ENCODE peak calls at places on chromosomes 3 and 15, in eight cellular contexts. H is lower lobe of right lung; G is transverse colon; I is CD8-positive, alpha-beta T cell; J is heart left ventricle; S is fibroblast of lung; W is heart right ventricle; P is CD8-positive, alpha-beta memory T cell. N is an unnamed sample.

GRCh38 chr3:194872669-194872977 is 186.9 kb downstream of the FAM43A start:
- DNase-seq in H (no peak), G (no peak), I (no peak), J (no peak), S (no peak), W (no peak), P (no peak), N (no peak)

GRCh38 chr15:25712961-25713355 is 150.2 kb downstream of the ATP10A start:
- DNase-seq in H (no peak), G (no peak), I (no peak), J (no peak), S (no peak), W (no peak), P (no peak), N (no peak)

GRCh38 chr3:124924741-124925140 is 9.8 kb downstream of the MUC13 start:
- DNase-seq in H (no peak), G (no peak), I (no peak), J (no peak), S (peak; percentile 9), W (no peak), P (no peak), N (no peak)

GRCh38 chr3:66442254-66443249 is 58.3 kb downstream of the LRIG1 start:
- DNase-seq in H (peak; percentile 61), G (peak; percentile 78), I (no peak), J (peak; percentile 85), S (peak; percentile 84), W (peak; percentile 87), P (no peak), N (no peak)

GRCh38 chr3:32410367-32411246 is 19.0 kb downstream of the CMTM7 start:
- DNase-seq in H (no peak), G (no peak), I (no peak), J (no peak), S (no peak), W (no peak), P (no peak), N (no peak)

GRCh38 chr15:82951472-82952155 is 906 bp downstream of the HOMER2 start:
- DNase-seq in H (no peak), G (no peak), I (no peak), J (no peak), S (no peak), W (no peak), P (no peak), N (no peak)

GRCh38 chr15:26438718-26439117 is 334.1 kb downstream of the GABRB3 start:
- DNase-seq in H (no peak), G (no peak), I (no peak), J (no peak), S (no peak), W (no peak), P (no peak), N (no peak)

GRCh38 chr3:132284006-132284405 is 33.2 kb upstream of the ACP3 start:
- DNase-seq in H (no peak), G (no peak), I (no peak), J (no peak), S (peak; percentile 20), W (no peak), P (no peak), N (no peak)

GRCh38 chr3:57803647-57804081 is 47.6 kb downstream of the SLMAP start:
- DNase-seq in H (no peak), G (peak; percentile 28), I (no peak), J (no peak), S (peak; percentile 94), W (peak; percentile 32), P (no peak), N (peak; percentile 34)

GRCh38 chr3:197858598-197858997 is 67.5 kb downstream of the LRCH3 start:
- DNase-seq in H (no peak), G (no peak), I (no peak), J (no peak), S (no peak), W (no peak), P (no peak), N (no peak)
- H3K4me3 ChIP-seq in H (no peak overlapping the region), G (no peak overlapping the region), I (no peak overlapping the region), J (no peak overlapping the region), S (no peak overlapping the region), W (no peak overlapping the region), P (no peak overlapping the region), N (no peak overlapping the region)

DNA sequence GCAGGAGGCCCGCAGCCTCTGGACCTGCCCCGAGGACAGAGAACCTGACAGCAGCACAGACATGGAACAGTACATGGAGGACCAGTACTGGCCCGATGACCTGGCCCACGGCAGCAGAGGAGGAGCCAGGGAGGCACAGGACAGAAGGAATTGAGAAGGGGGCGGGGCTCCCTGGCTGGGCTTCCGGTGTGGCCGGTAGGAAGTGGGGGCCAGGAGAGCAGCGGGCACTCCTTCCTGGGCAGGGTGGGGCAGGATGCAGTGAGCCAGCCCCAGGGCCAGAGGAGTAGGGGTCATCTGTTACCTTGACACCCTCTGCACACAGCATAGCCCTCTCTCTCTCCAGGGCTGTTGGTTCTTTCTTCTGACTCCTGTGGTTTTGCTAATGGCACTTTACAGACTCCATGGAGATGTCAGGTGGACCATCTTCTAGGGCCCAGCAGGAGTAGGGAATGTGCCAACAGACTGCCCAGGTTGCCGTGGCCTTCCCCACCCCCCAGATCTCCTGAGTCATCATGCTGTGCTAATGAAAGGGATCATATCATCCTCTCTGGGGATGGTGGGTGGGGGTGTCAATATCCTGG is 8.6 kb upstream of the ISG20 start:
- DNase-seq in H (no peak), G (peak; percentile 77), I (no peak), J (no peak), S (no peak), W (no peak), P (no peak), N (no peak)
- H3K4me1 ChIP-seq in H (peaks cover 46% of the 10 kb centered on the region), G (peaks cover 25% of the 10 kb centered on the region), I (peaks cover 92% of the 10 kb centered on the region), J (peaks cover 4% of the 10 kb centered on the region), S (peaks cover 4% of the 10 kb centered on the region), W (peaks cover 1% of the 10 kb centered on the region), P (peaks cover 93% of the 10 kb centered on the region), N (peaks cover 91% of the 10 kb centered on the region)

GRCh38 chr3:23671901-23672589 is 133.7 kb upstream of the UBE2E1 start:
- DNase-seq in H (peak; percentile 49), G (peak; percentile 79), I (no peak), J (peak; percentile 40), S (peak; percentile 48), W (no peak), P (no peak), N (no peak)
- H3K4me3 ChIP-seq in H (peak overlapping the region; percentile 49), G (no peak overlapping the region), I (no peak overlapping the region), J (peak overlapping the region; percentile 34), S (peak overlapping the region; percentile 14), W (peak overlapping the region; percentile 42), P (no peak overlapping the region), N (no peak overlapping the region)

DNA sequence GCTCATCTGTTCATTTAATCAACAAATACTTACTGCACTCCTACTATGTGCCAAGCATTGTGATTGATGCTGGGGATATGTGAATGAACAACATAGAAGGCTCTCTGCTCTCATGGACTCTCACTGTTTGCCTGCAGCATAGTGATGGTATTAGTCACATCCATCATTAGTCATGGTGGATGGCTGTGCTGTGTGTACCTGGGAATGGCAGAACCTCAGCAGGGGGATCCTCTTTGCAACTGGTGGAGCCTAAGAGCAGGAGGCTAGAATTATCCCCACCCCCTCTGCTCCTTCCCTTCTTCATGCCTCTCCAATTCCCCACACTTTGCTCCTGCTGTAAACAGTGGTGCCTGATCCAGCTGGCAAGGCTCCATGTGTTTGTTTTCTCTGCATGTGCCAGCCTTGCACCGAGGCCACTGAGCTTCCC is 20.5 kb downstream of the BOC start:
- DNase-seq in H (no peak), G (no peak), I (no peak), J (no peak), S (peak; percentile 36), W (no peak), P (no peak), N (no peak)
- H3K4me1 ChIP-seq in H (peaks cover 6% of the 10 kb centered on the region), G (peaks cover 30% of the 10 kb centered on the region), I (no peaks in the 10 kb centered on the region), J (peaks cover 10% of the 10 kb centered on the region), S (peaks cover 4% of the 10 kb centered on the region), W (peaks cover 17% of the 10 kb centered on the region), P (no peaks in the 10 kb centered on the region), N (no peaks in the 10 kb centered on the region)

GRCh38 chr3:114121996-114122709 is 56.7 kb downstream of the DRD3 start:
- DNase-seq in H (no peak), G (no peak), I (no peak), J (no peak), S (peak; percentile 78), W (peak; percentile 60), P (no peak), N (no peak)
- H3K4me3 ChIP-seq in H (no peak overlapping the region), G (no peak overlapping the region), I (no peak overlapping the region), J (no peak overlapping the region), S (no peak overlapping the region), W (no peak overlapping the region), P (no peak overlapping the region), N (no peak overlapping the region)

DNA sequence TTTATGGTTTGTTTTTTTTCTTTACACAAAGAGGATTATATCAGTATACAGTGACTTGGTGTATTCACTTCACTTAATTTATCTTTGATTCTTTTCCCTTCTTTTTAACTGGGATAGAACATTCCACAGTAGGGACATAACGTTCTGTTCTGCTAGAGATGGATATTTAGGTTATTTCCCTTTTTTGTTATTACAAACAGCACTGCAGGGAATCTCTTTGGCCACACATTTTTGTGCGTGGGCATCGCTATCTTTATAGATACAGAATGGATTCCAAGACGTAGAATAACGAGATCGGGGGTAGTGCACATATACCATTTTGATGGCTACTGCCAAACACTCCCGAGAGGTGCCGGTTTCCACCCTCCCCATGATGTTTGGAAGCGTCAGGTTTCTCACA is 44.8 kb downstream of the PXYLP1 start:
- DNase-seq in H (no peak), G (no peak), I (no peak), J (no peak), S (no peak), W (no peak), P (no peak), N (no peak)
- H3K4me1 ChIP-seq in H (peaks cover 14% of the 10 kb centered on the region), G (no peaks in the 10 kb centered on the region), I (peaks cover 21% of the 10 kb centered on the region), J (peaks cover 25% of the 10 kb centered on the region), S (peaks cover 2% of the 10 kb centered on the region), W (peaks cover 27% of the 10 kb centered on the region), P (peaks cover 24% of the 10 kb centered on the region), N (peaks cover 23% of the 10 kb centered on the region)

GRCh38 chr3:10546887-10547286 is 41.5 kb upstream of the ATP2B2 start:
- DNase-seq in H (no peak), G (no peak), I (no peak), J (no peak), S (no peak), W (no peak), P (no peak), N (no peak)

GRCh38 chr3:10548997-10549396 is 43.6 kb upstream of the ATP2B2 start:
- DNase-seq in H (no peak), G (no peak), I (no peak), J (no peak), S (no peak), W (no peak), P (no peak), N (no peak)

GRCh38 chr3:10547841-10548783 is 42.7 kb upstream of the ATP2B2 start:
- DNase-seq in H (no peak), G (no peak), I (no peak), J (no peak), S (no peak), W (no peak), P (no peak), N (no peak)

GRCh38 chr3:10547413-10547812 is 42.0 kb upstream of the ATP2B2 start:
- DNase-seq in H (no peak), G (no peak), I (no peak), J (no peak), S (no peak), W (no peak), P (no peak), N (no peak)

GRCh38 chr3:10546181-10546624 is 40.8 kb upstream of the ATP2B2 start:
- DNase-seq in H (no peak), G (no peak), I (no peak), J (no peak), S (no peak), W (no peak), P (no peak), N (no peak)
- H3K4me3 ChIP-seq in H (no peak overlapping the region), G (no peak overlapping the region), I (no peak overlapping the region), J (no peak overlapping the region), S (no peak overlapping the region), W (no peak overlapping the region), P (no peak overlapping the region), N (no peak overlapping the region)

N was measured in naive thymus-derived CD4-positive, alpha-beta T cell.